ENCODE peak calls at places on chromosomes 16 and 17, in nine cellular contexts. O, I, X, Q, Y, E, K, B and L are unnamed samples.

GRCh38 chr17:332558-333322 is 19.9 kb downstream of the RPH3AL start:
- DNase-seq in O (no peak), I (no peak), X (no peak), Q (peak), Y (no peak), E (no peak), K (no peak), B (peak), L (no peak)

GRCh38 chr17:61452301-61453290 is at the start of gene TBX4:
- DNase-seq in O (no peak), I (no peak), X (no peak), Q (no peak), Y (no peak), E (no peak), K (no peak), B (no peak), L (no peak)

GRCh38 chr17:17137731-17138585 is 68.2 kb downstream of the PLD6 start:
- DNase-seq in O (no peak), I (no peak), X (no peak), Q (no peak), Y (no peak), E (no peak), K (no peak), B (no peak), L (no peak)

GRCh38 chr17:37055511-37055910 is 106.8 kb downstream of the AATF start:
- DNase-seq in O (no peak), I (no peak), X (no peak), Q (no peak), Y (no peak), E (no peak), K (no peak), B (no peak), L (no peak)

GRCh38 chr17:82889496-82890338 is 49.9 kb upstream of the ZNF750 start:
- DNase-seq in O (no peak), I (no peak), X (peak), Q (no peak), Y (no peak), E (no peak), K (no peak), B (peak), L (no peak)

GRCh38 chr16:24863582-24864437 is 18.0 kb downstream of the SLC5A11 start:
- DNase-seq in O (no peak), I (no peak), X (no peak), Q (no peak), Y (no peak), E (no peak), K (no peak), B (no peak), L (no peak)

GRCh38 chr16:86901483-86901882 is 323.1 kb downstream of the FOXL1 start:
- DNase-seq in O (no peak), I (no peak), X (no peak), Q (peak), Y (no peak), E (no peak), K (no peak), B (peak), L (no peak)

GRCh38 chr17:4725646-4726300 is 5.5 kb upstream of the MED11 start:
- DNase-seq in O (no peak), I (no peak), X (no peak), Q (no peak), Y (no peak), E (no peak), K (no peak), B (no peak), L (no peak)

GRCh38 chr16:67719778-67720144 is 645 bp upstream of the GFOD2 start:
- DNase-seq in O (peak), I (peak), X (peak), Q (peak), Y (peak), E (no peak), K (no peak), B (peak), L (peak)

GRCh38 chr16:87833548-87833947 is 35.8 kb downstream of the SLC7A5 start:
- DNase-seq in O (no peak), I (no peak), X (no peak), Q (no peak), Y (no peak), E (no peak), K (no peak), B (no peak), L (no peak)

GRCh38 chr16:3787924-3788661 is 70.8 kb upstream of the TRAP1 start:
- DNase-seq in O (no peak), I (no peak), X (no peak), Q (no peak), Y (no peak), E (no peak), K (no peak), B (no peak), L (no peak)

GRCh38 chr17:6110592-6110991 is 40.4 kb downstream of the WSCD1 start:
- DNase-seq in O (no peak), I (no peak), X (peak), Q (peak), Y (no peak), E (no peak), K (no peak), B (peak), L (no peak)

GRCh38 chr16:65119905-65120341 is 1.9 kb downstream of the CDH11 start:
- DNase-seq in O (no peak), I (peak), X (no peak), Q (no peak), Y (no peak), E (no peak), K (no peak), B (no peak), L (no peak)

GRCh38 chr16:2773188-2773968 is 3.7 kb downstream of the ELOB start:
- DNase-seq in O (no peak), I (no peak), X (no peak), Q (peak), Y (no peak), E (no peak), K (no peak), B (no peak), L (no peak)

GRCh38 chr16:1556254-1556653 is 22.8 kb downstream of the TMEM204 start:
- DNase-seq in O (no peak), I (no peak), X (no peak), Q (no peak), Y (no peak), E (no peak), K (no peak), B (no peak), L (no peak)

GRCh38 chr16:85316321-85316919 is 204.1 kb upstream of the CIBAR2 start:
- DNase-seq in O (peak), I (peak), X (peak), Q (peak), Y (peak), E (peak), K (no peak), B (peak), L (no peak)

GRCh38 chr17:21177854-21178600 is 35.9 kb downstream of the TMEM11 start:
- DNase-seq in O (no peak), I (no peak), X (no peak), Q (no peak), Y (no peak), E (no peak), K (no peak), B (no peak), L (no peak)

GRCh38 chr17:2418572-2418971 is 17.7 kb upstream of the MNT start:
- DNase-seq in O (no peak), I (no peak), X (no peak), Q (no peak), Y (no peak), E (no peak), K (no peak), B (no peak), L (no peak)

GRCh38 chr16:62638964-62639861 is 603.0 kb upstream of the CDH8 start:
- DNase-seq in O (no peak), I (no peak), X (no peak), Q (no peak), Y (no peak), E (no peak), K (no peak), B (no peak), L (no peak)

GRCh38 chr17:69492410-69493071 is 78.0 kb downstream of the MAP2K6 start:
- DNase-seq in O (no peak), I (no peak), X (no peak), Q (peak), Y (no peak), E (no peak), K (no peak), B (peak), L (no peak)

GRCh38 chr17:45086865-45087495 is 25.9 kb downstream of the NMT1 start:
- DNase-seq in O (no peak), I (no peak), X (no peak), Q (no peak), Y (no peak), E (no peak), K (no peak), B (no peak), L (no peak)

GRCh38 chr17:55572139-55572538 is 60.9 kb upstream of the SMIM36 start:
- DNase-seq in O (no peak), I (no peak), X (no peak), Q (no peak), Y (no peak), E (no peak), K (no peak), B (no peak), L (no peak)

GRCh38 chr17:17781591-17782424 is 55.0 kb downstream of the SREBF1 start:
- DNase-seq in O (no peak), I (peak), X (peak), Q (peak), Y (peak), E (peak), K (no peak), B (no peak), L (peak)

GRCh38 chr17:62163847-62164246 is 98.8 kb upstream of the MED13 start:
- DNase-seq in O (no peak), I (no peak), X (peak), Q (no peak), Y (no peak), E (peak), K (no peak), B (no peak), L (no peak)

GRCh38 chr16:67924140-67924906 is 7.3 kb downstream of the CTRL start:
- DNase-seq in O (no peak), I (no peak), X (no peak), Q (no peak), Y (no peak), E (no peak), K (no peak), B (no peak), L (no peak)

GRCh38 chr17:62611767-62612166 is 15.7 kb upstream of the MRC2 start:
- DNase-seq in O (no peak), I (no peak), X (no peak), Q (no peak), Y (no peak), E (no peak), K (no peak), B (no peak), L (no peak)

GRCh38 chr16:15897834-15898254 is 9.4 kb upstream of the CEP20 start:
- DNase-seq in O (peak), I (no peak), X (no peak), Q (peak), Y (no peak), E (no peak), K (no peak), B (peak), L (no peak)

GRCh38 chr16:88924834-88925539 is 52.0 kb downstream of the CBFA2T3 start:
- DNase-seq in O (no peak), I (no peak), X (no peak), Q (peak), Y (peak), E (no peak), K (no peak), B (peak), L (peak)

GRCh38 chr17:65455972-65456343 is 105.5 kb downstream of the AXIN2 start:
- DNase-seq in O (peak), I (no peak), X (peak), Q (no peak), Y (peak), E (no peak), K (no peak), B (no peak), L (peak)

GRCh38 chr16:48503779-48504178 is 106.2 kb downstream of the N4BP1 start:
- DNase-seq in O (no peak), I (no peak), X (no peak), Q (peak), Y (no peak), E (no peak), K (no peak), B (no peak), L (no peak)

GRCh38 chr17:61766520-61766919 is 96.8 kb downstream of the BRIP1 start:
- DNase-seq in O (no peak), I (no peak), X (no peak), Q (no peak), Y (no peak), E (no peak), K (no peak), B (peak), L (no peak)

GRCh38 chr17:40542562-40543411 is 22.5 kb downstream of the CCR7 start:
- DNase-seq in O (no peak), I (no peak), X (peak), Q (peak), Y (peak), E (no peak), K (peak), B (peak), L (no peak)

GRCh38 chr17:80594666-80595269 is 50.1 kb downstream of the RPTOR start:
- DNase-seq in O (no peak), I (no peak), X (no peak), Q (no peak), Y (no peak), E (no peak), K (no peak), B (no peak), L (no peak)

GRCh38 chr16:57381791-57382534 is 9.7 kb downstream of the CX3CL1 start:
- DNase-seq in O (no peak), I (no peak), X (no peak), Q (no peak), Y (no peak), E (no peak), K (no peak), B (no peak), L (no peak)

GRCh38 chr17:2050246-2050866 is 4.5 kb upstream of the HIC1 start:
- DNase-seq in O (peak), I (peak), X (no peak), Q (peak), Y (peak), E (peak), K (peak), B (peak), L (peak)

GRCh38 chr16:75491876-75492275 is 3.4 kb downstream of the CHST6 start:
- DNase-seq in O (no peak), I (no peak), X (no peak), Q (peak), Y (no peak), E (peak), K (no peak), B (peak), L (no peak)

GRCh38 chr17:1640329-1641064 is 5.0 kb downstream of the SCARF1 start:
- DNase-seq in O (no peak), I (no peak), X (no peak), Q (no peak), Y (peak), E (no peak), K (no peak), B (no peak), L (peak)